ENCODE peak calls at places on chromosomes 6 and 20, in four cellular contexts. One of them, this sample, is unnamed.

GRCh38 chr20:44129996-44130718 is 56.8 kb downstream of the JPH2 start:
- DNase-seq in mesendoderm: no peak
- DNase-seq in IMR-90: peak; percentile 9
- DNase-seq in H1: no peak
- DNase-seq in this sample: no peak

GRCh38 chr20:2703716-2704475 is 11.3 kb downstream of the EBF4 start:
- DNase-seq in mesendoderm: no peak
- DNase-seq in IMR-90: no peak
- DNase-seq in H1: no peak
- DNase-seq in this sample: no peak

GRCh38 chr6:50820590-50821234 is 2.0 kb downstream of the TFAP2B start:
- DNase-seq in H1: no peak
- DNase-seq in IMR-90: no peak
- DNase-seq in mesendoderm: no peak
- DNase-seq in this sample: no peak

GRCh38 chr6:157305676-157306653 is 17.4 kb downstream of the TMEM242 start:
- DNase-seq in H1: no peak
- DNase-seq in mesendoderm: no peak
- DNase-seq in IMR-90: no peak
- DNase-seq in this sample: no peak

GRCh38 chr6:73131706-73132105 is 93.6 kb downstream of the KHDC1L start:
- DNase-seq in IMR-90: peak; percentile 29
- DNase-seq in mesendoderm: no peak
- DNase-seq in H1: no peak
- DNase-seq in this sample: no peak

GRCh38 chr20:61951695-61952533 is 113.8 kb downstream of the TAF4 start:
- DNase-seq in IMR-90: peak; percentile 28
- DNase-seq in mesendoderm: peak; percentile 73
- DNase-seq in H1: peak; percentile 36
- DNase-seq in this sample: peak; percentile 84

GRCh38 chr6:139710578-139710977 is 336.1 kb upstream of the CITED2 start:
- DNase-seq in H1: no peak
- DNase-seq in mesendoderm: no peak
- DNase-seq in IMR-90: no peak
- DNase-seq in this sample: no peak

GRCh38 chr6:137165375-137166246 is 7.8 kb downstream of the IL22RA2 start:
- DNase-seq in IMR-90: no peak
- DNase-seq in mesendoderm: no peak
- DNase-seq in H1: no peak
- DNase-seq in this sample: no peak

GRCh38 chr6:125453516-125453915 is 151.7 kb upstream of the HDDC2 start:
- DNase-seq in mesendoderm: peak; percentile 20
- DNase-seq in IMR-90: no peak
- DNase-seq in H1: no peak
- DNase-seq in this sample: no peak

GRCh38 chr6:30826961-30827342 is 57.4 kb upstream of the DDR1 start:
- DNase-seq in H1: no peak
- DNase-seq in mesendoderm: no peak
- DNase-seq in IMR-90: no peak
- DNase-seq in this sample: no peak

GRCh38 chr6:168968228-168968627 is 285.4 kb downstream of the THBS2 start:
- DNase-seq in H1: no peak
- DNase-seq in IMR-90: peak; percentile 53
- DNase-seq in mesendoderm: peak; percentile 81
- DNase-seq in this sample: no peak

GRCh38 chr6:161079566-161080262 is 88.1 kb downstream of the MAP3K4 start:
- DNase-seq in H1: no peak
- DNase-seq in mesendoderm: peak; percentile 40
- DNase-seq in IMR-90: peak; percentile 88
- DNase-seq in this sample: no peak

DNA sequence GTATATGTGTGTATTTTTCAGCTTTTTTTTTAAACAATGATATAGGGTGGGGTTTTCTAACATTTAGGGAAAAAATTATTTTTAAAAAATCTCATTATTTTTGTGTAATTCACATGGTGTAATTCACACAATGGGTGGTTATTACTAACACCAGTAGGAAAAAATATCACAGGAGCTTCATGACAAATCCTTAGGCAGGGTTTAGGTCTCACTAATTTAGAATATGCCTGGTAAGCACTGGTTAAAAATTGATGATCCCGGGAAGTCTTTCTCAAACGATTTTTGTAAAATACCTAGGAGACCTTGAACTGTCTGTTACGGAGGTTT is 29.5 kb upstream of the ZNF217 start:
- DNase-seq in H1: no peak
- DNase-seq in mesendoderm: no peak
- DNase-seq in IMR-90: no peak
- DNase-seq in this sample: no peak
- H3K18ac ChIP-seq in H1: no peak overlapping the region
- H3K18ac ChIP-seq in mesendoderm: no peak overlapping the region
- H3K18ac ChIP-seq in IMR-90: peak overlapping the region; percentile 98
- H3K18ac ChIP-seq in this sample: peak overlapping the region; percentile 53

GRCh38 chr6:165621950-165622349 is 41.1 kb downstream of the PDE10A start:
- DNase-seq in IMR-90: no peak
- DNase-seq in mesendoderm: no peak
- DNase-seq in H1: no peak
- DNase-seq in this sample: no peak
- H3K56ac ChIP-seq in IMR-90: no peak overlapping the region
- H3K56ac ChIP-seq in mesendoderm: no peak overlapping the region
- H3K56ac ChIP-seq in H1: no peak overlapping the region
- H3K56ac ChIP-seq in this sample: no peak overlapping the region

GRCh38 chr6:33661118-33661838 is 40.2 kb downstream of the ITPR3 start:
- DNase-seq in mesendoderm: no peak
- DNase-seq in IMR-90: no peak
- DNase-seq in H1: no peak
- DNase-seq in this sample: no peak

GRCh38 chr6:33663028-33663427 is 41.9 kb downstream of the ITPR3 start:
- DNase-seq in IMR-90: no peak
- DNase-seq in H1: no peak
- DNase-seq in mesendoderm: no peak
- DNase-seq in this sample: no peak

GRCh38 chr6:33656844-33657243 is 35.7 kb downstream of the ITPR3 start:
- DNase-seq in H1: no peak
- DNase-seq in mesendoderm: no peak
- DNase-seq in IMR-90: no peak
- DNase-seq in this sample: no peak

GRCh38 chr6:33662318-33662717 is 41.2 kb downstream of the ITPR3 start:
- DNase-seq in H1: no peak
- DNase-seq in IMR-90: no peak
- DNase-seq in mesendoderm: no peak
- DNase-seq in this sample: no peak

GRCh38 chr6:33658982-33659689 is 38.0 kb downstream of the ITPR3 start:
- DNase-seq in mesendoderm: no peak
- DNase-seq in H1: no peak
- DNase-seq in IMR-90: no peak
- DNase-seq in this sample: no peak
- H3K18ac ChIP-seq in mesendoderm: no peak overlapping the region
- H3K18ac ChIP-seq in H1: no peak overlapping the region
- H3K18ac ChIP-seq in IMR-90: no peak overlapping the region
- H3K18ac ChIP-seq in this sample: no peak overlapping the region

DNA sequence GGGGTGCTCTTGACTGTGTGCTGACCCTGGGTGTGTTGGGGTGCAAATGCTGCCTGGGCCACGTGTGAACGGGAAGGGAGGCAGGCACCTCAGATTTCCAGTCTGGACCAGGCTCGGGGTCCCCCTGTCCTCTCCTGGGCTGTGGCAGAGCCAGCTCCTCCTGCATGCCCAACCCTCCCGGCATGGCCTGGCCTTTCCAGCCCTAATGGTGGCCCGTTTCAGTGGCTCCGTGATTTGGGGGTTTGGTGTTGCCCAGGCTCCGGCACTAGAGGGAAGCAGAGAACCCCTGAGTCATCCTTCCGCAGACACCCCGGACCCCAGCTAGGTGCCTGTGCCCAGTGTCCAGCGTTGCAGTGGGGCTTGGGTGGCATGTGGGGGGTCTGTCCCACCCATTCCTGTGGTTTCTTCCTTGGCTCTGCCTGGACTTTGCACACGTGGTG is 9.1 kb downstream of the RBM38 start:
- DNase-seq in mesendoderm: no peak
- DNase-seq in H1: no peak
- DNase-seq in IMR-90: no peak
- DNase-seq in this sample: no peak
- H3K56ac ChIP-seq in mesendoderm: no peak overlapping the region
- H3K56ac ChIP-seq in H1: no peak overlapping the region
- H3K56ac ChIP-seq in IMR-90: no peak overlapping the region
- H3K56ac ChIP-seq in this sample: no peak overlapping the region

GRCh38 chr6:36839819-36840379 is 655 bp upstream of the CPNE5 start:
- DNase-seq in IMR-90: no peak
- DNase-seq in mesendoderm: peak; percentile 32
- DNase-seq in H1: no peak
- DNase-seq in this sample: no peak

GRCh38 chr6:36836771-36837339 is 2.4 kb downstream of the CPNE5 start:
- DNase-seq in H1: no peak
- DNase-seq in IMR-90: no peak
- DNase-seq in mesendoderm: no peak
- DNase-seq in this sample: no peak

GRCh38 chr6:36840471-36841461 is 1.5 kb upstream of the CPNE5 start:
- DNase-seq in IMR-90: no peak
- DNase-seq in mesendoderm: peak; percentile 36
- DNase-seq in H1: no peak
- DNase-seq in this sample: peak; percentile 63

GRCh38 chr6:36837686-36838085 is 1.6 kb downstream of the CPNE5 start:
- DNase-seq in mesendoderm: no peak
- DNase-seq in H1: no peak
- DNase-seq in IMR-90: no peak
- DNase-seq in this sample: no peak

GRCh38 chr6:36838896-36839818 is at the start of gene CPNE5:
- DNase-seq in IMR-90: no peak
- DNase-seq in mesendoderm: peak; percentile 35
- DNase-seq in H1: no peak
- DNase-seq in this sample: no peak
- H3K18ac ChIP-seq in IMR-90: no peak within 1 kb of the TSS
- H3K18ac ChIP-seq in mesendoderm: no peak within 1 kb of the TSS
- H3K18ac ChIP-seq in H1: peak within 1 kb of the TSS; percentile 75
- H3K18ac ChIP-seq in this sample: no peak within 1 kb of the TSS

GRCh38 chr20:33884633-33885032 is 73.5 kb downstream of the CHMP4B start:
- DNase-seq in IMR-90: no peak
- DNase-seq in H1: no peak
- DNase-seq in mesendoderm: no peak
- DNase-seq in this sample: no peak

GRCh38 chr20:33883164-33883563 is 72.0 kb downstream of the CHMP4B start:
- DNase-seq in H1: no peak
- DNase-seq in mesendoderm: no peak
- DNase-seq in IMR-90: no peak
- DNase-seq in this sample: no peak

GRCh38 chr20:33880396-33880795 is 69.2 kb downstream of the CHMP4B start:
- DNase-seq in IMR-90: no peak
- DNase-seq in mesendoderm: no peak
- DNase-seq in H1: no peak
- DNase-seq in this sample: no peak

GRCh38 chr20:33882018-33882417 is 70.9 kb downstream of the CHMP4B start:
- DNase-seq in IMR-90: no peak
- DNase-seq in mesendoderm: no peak
- DNase-seq in H1: no peak
- DNase-seq in this sample: no peak

DNA sequence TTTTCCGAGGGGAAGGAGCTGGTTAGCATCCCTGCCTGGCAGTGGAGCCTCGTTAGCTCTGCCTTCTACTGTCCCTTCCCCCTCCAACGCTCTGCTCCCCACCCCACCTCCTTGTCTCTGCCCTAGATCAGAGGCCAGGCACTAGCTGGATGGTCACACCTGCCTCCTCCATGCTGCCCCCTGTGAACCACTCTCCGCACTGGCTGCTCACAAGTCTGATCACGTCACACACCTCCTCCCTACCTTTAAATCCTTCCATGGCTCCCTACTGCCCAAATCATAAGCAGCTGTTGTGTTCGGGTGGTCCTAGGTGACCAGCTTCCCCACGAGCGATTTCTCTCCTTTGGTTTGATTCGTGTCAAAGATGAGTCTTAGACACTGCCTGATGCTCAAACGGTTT is 71.3 kb downstream of the CHMP4B start:
- DNase-seq in IMR-90: no peak
- DNase-seq in H1: no peak
- DNase-seq in mesendoderm: no peak
- DNase-seq in this sample: no peak
- H3K56ac ChIP-seq in IMR-90: no peak overlapping the region
- H3K56ac ChIP-seq in H1: no peak overlapping the region
- H3K56ac ChIP-seq in mesendoderm: no peak overlapping the region
- H3K56ac ChIP-seq in this sample: no peak overlapping the region